ENCODE peak calls at places on chromosomes 12 and 14, in ten cellular contexts. V, F, H, T, L, A, R, O, N and J are unnamed samples. For H3K4me1, the result is how much of the 10 kb centered on the place peaks cover.

GRCh38 chr14:36129181-36129580 is 47.3 kb downstream of the PTCSC3 start:
- DNase-seq in L (no peak), R (peak), N (no peak), H (peak), V (no peak), F (no peak), A (no peak), T (no peak), O (no peak), J (no peak)

GRCh38 chr14:99718031-99718810 is 34.1 kb downstream of the CYP46A1 start:
- DNase-seq in O (no peak), T (no peak), H (no peak), L (no peak), R (peak), N (no peak), F (no peak), A (no peak), V (no peak), J (no peak)

GRCh38 chr12:28135801-28136439 is 54.3 kb upstream of the CCDC91 start:
- DNase-seq in A (no peak), O (no peak), H (no peak), T (no peak), R (no peak), N (peak), F (no peak), V (no peak), L (no peak), J (no peak)

GRCh38 chr14:49593016-49593415 is 5.7 kb upstream of the LRR1 start:
- DNase-seq in V (no peak), T (no peak), A (no peak), L (no peak), R (no peak), O (peak), F (no peak), N (no peak), H (peak), J (no peak)

GRCh38 chr12:54357802-54358619 is 6.3 kb downstream of the GPR84 start:
- DNase-seq in A (peak), N (no peak), O (no peak), H (no peak), F (no peak), T (no peak), L (no peak), R (peak), V (no peak), J (peak)

GRCh38 chr12:29241821-29242591 is 92.9 kb downstream of the FAR2 start:
- DNase-seq in N (peak), O (peak), H (peak), T (peak), L (peak), R (peak), A (no peak), V (peak), F (no peak), J (no peak)

GRCh38 chr12:27332407-27333310 is at the start of gene BMAL2:
- DNase-seq in T (no peak), O (peak), F (peak), V (peak), L (peak), N (peak), H (peak), R (peak), A (no peak), J (no peak)

GRCh38 chr12:123163227-123163626 is 12.3 kb upstream of the PITPNM2 start:
- DNase-seq in O (no peak), V (no peak), F (no peak), T (no peak), N (no peak), R (no peak), A (no peak), H (no peak), L (no peak), J (no peak)

GRCh38 chr12:117686911-117687377 is 281.8 kb downstream of the KSR2 start:
- DNase-seq in V (no peak), L (no peak), F (peak), T (no peak), O (no peak), N (no peak), R (no peak), H (peak), A (no peak), J (no peak)

GRCh38 chr14:51319181-51319597 is 79.1 kb downstream of the TMX1 start:
- DNase-seq in R (peak), H (peak), T (no peak), N (no peak), A (no peak), O (no peak), F (no peak), V (no peak), L (no peak), J (no peak)

GRCh38 chr12:104669057-104669770 is 212.5 kb downstream of the CHST11 start:
- DNase-seq in R (peak), V (peak), A (no peak), H (no peak), N (peak), L (peak), T (peak), O (no peak), F (no peak), J (no peak)

GRCh38 chr12:48690990-48691389 is 9.0 kb upstream of the KANSL2 start:
- DNase-seq in N (no peak), O (no peak), L (no peak), H (peak), V (no peak), A (no peak), F (no peak), T (no peak), R (no peak), J (no peak)

GRCh38 chr14:64706552-64707193 is 2.4 kb downstream of the PLEKHG3 start:
- DNase-seq in F (no peak), N (peak), A (no peak), L (peak), V (peak), R (peak), O (no peak), T (no peak), H (no peak), J (no peak)

GRCh38 chr14:54207991-54208520 is 188.8 kb upstream of the CDKN3 start:
- DNase-seq in N (no peak), T (no peak), H (peak), R (no peak), O (no peak), F (no peak), A (no peak), L (no peak), V (no peak), J (no peak)

GRCh38 chr14:54208751-54209150 is 188.1 kb upstream of the CDKN3 start:
- DNase-seq in A (no peak), H (no peak), V (no peak), O (no peak), N (no peak), R (no peak), L (no peak), F (no peak), T (no peak), J (no peak)

GRCh38 chr14:54207075-54207474 is 189.7 kb upstream of the CDKN3 start:
- DNase-seq in F (no peak), A (no peak), H (peak), R (no peak), O (peak), T (peak), V (no peak), N (no peak), L (no peak), J (no peak)

GRCh38 chr14:54207476-54207875 is 189.3 kb upstream of the CDKN3 start:
- DNase-seq in R (no peak), H (peak), O (no peak), T (no peak), A (no peak), F (no peak), V (no peak), N (no peak), L (no peak), J (no peak)

GRCh38 chr14:54206477-54206876 is 190.3 kb upstream of the CDKN3 start:
- DNase-seq in N (no peak), T (no peak), V (no peak), O (no peak), F (no peak), L (no peak), H (no peak), R (no peak), A (no peak), J (no peak)
- H3K4me1 ChIP-seq in N (under half), T (under half), V (under half), O (under half), F (under half), L (under half), H (under half), R (under half), A (under half), J (under half)

DNA sequence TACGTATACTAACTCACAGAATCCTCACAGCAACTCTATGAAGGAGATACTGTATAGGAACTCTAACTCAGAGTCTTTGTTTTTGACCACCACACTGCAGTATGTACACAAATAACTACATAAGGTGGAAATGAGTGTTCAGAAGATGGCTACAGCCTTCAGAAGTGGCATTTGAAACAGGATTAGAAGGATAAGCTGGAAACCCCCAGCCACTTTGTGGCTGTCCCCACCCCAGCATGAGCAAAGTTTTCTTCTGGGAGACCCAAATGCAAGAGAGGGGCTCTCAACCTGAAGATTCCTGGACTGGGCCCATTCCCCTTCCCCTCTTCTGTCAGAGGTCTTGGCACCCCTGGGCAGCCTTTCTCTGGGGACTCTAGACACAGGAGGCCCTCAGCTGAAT is 43.2 kb upstream of the PNMA1 start:
- DNase-seq in O (no peak), F (no peak), H (no peak), V (no peak), L (no peak), N (no peak), R (no peak), T (no peak), A (no peak), J (peak)
- H3K4me3 ChIP-seq in O (no peak), F (peak), H (peak), V (peak), L (no peak), N (no peak), R (no peak), T (peak), A (peak), J (no peak)

GRCh38 chr12:120980800-120981368 is 2.5 kb downstream of the HNF1A start:
- DNase-seq in L (no peak), H (no peak), O (no peak), F (no peak), R (no peak), N (no peak), V (no peak), T (no peak), A (no peak), J (no peak)
- H3K4me1 ChIP-seq in L (under half), H (under half), O (under half), F (under half), R (under half), N (under half), V (under half), T (under half), A (under half), J (under half)

GRCh38 chr12:121133838-121134237 is 1.2 kb downstream of the P2RX7 start:
- DNase-seq in N (no peak), V (no peak), O (no peak), L (no peak), R (no peak), T (no peak), A (no peak), H (no peak), F (no peak), J (no peak)

GRCh38 chr12:121135320-121135719 is 2.6 kb downstream of the P2RX7 start:
- DNase-seq in T (no peak), L (no peak), H (no peak), N (no peak), F (no peak), A (no peak), O (no peak), V (no peak), R (no peak), J (no peak)

GRCh38 chr12:121130866-121131373 is 1.8 kb upstream of the P2RX7 start:
- DNase-seq in A (no peak), V (no peak), H (no peak), L (no peak), O (no peak), T (no peak), F (no peak), R (no peak), N (no peak), J (no peak)

GRCh38 chr12:121131941-121132341 is 735 bp upstream of the P2RX7 start:
- DNase-seq in R (no peak), V (no peak), H (no peak), A (no peak), O (no peak), N (no peak), L (no peak), F (no peak), T (no peak), J (no peak)

GRCh38 chr12:121132601-121133481 is at the start of gene P2RX7:
- DNase-seq in A (peak), O (peak), L (no peak), N (peak), F (peak), V (peak), T (peak), R (peak), H (peak), J (peak)
- H3K4me3 ChIP-seq in A (peak), O (peak), L (peak), N (peak), F (peak), V (peak), T (peak), R (peak), H (peak), J (peak)

GRCh38 chr14:67831122-67831521 is 11.5 kb downstream of the RAD51B start:
- DNase-seq in A (no peak), O (no peak), F (no peak), L (no peak), R (no peak), H (no peak), N (no peak), V (no peak), T (no peak), J (no peak)

GRCh38 chr14:67837011-67837624 is 17.5 kb downstream of the RAD51B start:
- DNase-seq in A (peak), H (peak), O (peak), V (no peak), T (no peak), F (no peak), R (peak), L (no peak), N (no peak), J (peak)

GRCh38 chr14:67833403-67833802 is 13.8 kb downstream of the RAD51B start:
- DNase-seq in L (no peak), V (no peak), H (no peak), N (no peak), T (no peak), F (no peak), A (no peak), R (no peak), O (no peak), J (no peak)

DNA sequence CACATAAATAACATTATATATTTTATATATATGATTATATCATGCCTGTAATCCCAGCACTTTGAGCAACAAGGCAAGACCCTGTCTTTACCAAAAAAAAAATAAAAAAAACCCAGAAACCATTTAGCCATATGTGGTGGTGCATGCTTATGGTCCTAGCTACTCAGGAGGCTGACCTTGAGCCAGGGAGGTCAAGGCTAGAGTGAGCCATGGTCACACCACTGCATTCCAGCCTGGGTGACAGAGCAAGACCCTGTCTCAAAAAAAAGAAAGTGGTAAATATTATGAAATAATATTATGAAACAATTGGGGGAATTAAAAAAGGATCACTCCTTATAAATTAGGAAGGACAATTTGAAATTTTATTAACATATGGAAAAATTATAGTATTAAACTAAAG is 16.0 kb downstream of the RAD51B start:
- DNase-seq in A (no peak), L (no peak), O (no peak), H (no peak), T (no peak), F (no peak), V (no peak), R (no peak), N (no peak), J (no peak)
- H3K4me1 ChIP-seq in A (under half), L (under half), O (under half), H (under half), T (under half), F (under half), V (under half), R (under half), N (under half), J (under half)

GRCh38 chr12:121792607-121793500 is 634 bp downstream of the RHOF start:
- DNase-seq in T (no peak), A (peak), V (peak), O (no peak), L (no peak), N (peak), F (no peak), R (no peak), H (no peak), J (peak)

GRCh38 chr12:121791671-121792496 is 1.6 kb downstream of the RHOF start:
- DNase-seq in O (no peak), A (peak), T (no peak), R (no peak), F (no peak), V (peak), L (no peak), H (no peak), N (no peak), J (peak)

GRCh38 chr12:121789233-121789781 is 4.2 kb downstream of the RHOF start:
- DNase-seq in H (no peak), T (no peak), L (no peak), V (no peak), A (peak), O (no peak), F (no peak), R (no peak), N (no peak), J (peak)

GRCh38 chr12:121788176-121788818 is 5.2 kb downstream of the RHOF start:
- DNase-seq in T (no peak), L (no peak), A (no peak), R (no peak), O (no peak), V (peak), F (no peak), N (no peak), H (no peak), J (no peak)

GRCh38 chr12:121789800-121790748 is 3.4 kb downstream of the RHOF start:
- DNase-seq in O (peak), H (no peak), F (peak), V (peak), R (no peak), N (peak), A (peak), T (no peak), L (no peak), J (peak)
- H3K4me3 ChIP-seq in O (no peak), H (no peak), F (no peak), V (no peak), R (no peak), N (no peak), A (peak), T (no peak), L (no peak), J (peak)

DNA sequence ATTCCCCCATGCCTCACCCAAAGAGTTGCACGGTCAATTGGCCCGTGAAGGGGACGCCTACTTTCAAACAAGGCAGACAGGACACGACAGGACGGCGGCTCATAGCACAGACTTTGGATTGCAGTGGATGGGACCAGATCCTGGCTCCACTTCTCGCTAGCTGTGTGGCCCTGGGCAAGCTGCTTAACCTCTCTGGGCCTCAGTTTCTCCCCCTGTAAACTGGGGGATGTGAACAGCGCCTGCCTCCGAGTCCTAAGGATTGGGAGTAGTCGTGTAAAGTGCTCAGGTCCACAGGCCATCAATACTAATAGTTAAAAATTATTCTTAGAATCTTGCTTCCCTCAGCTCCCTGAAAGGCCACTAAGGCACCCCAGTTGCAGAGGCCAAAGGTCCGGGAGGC is 13.1 kb downstream of the RHOF start:
- DNase-seq in F (no peak), L (no peak), V (no peak), N (no peak), R (no peak), O (no peak), T (no peak), A (no peak), H (no peak), J (no peak)
- H3K4me1 ChIP-seq in F (under half), L (under half), V (under half), N (under half), R (under half), O (under half), T (under half), A (half or more), H (under half), J (half or more)

GRCh38 chr14:75430526-75430925 is 2.7 kb downstream of the JDP2 start:
- DNase-seq in R (no peak), L (no peak), O (peak), T (no peak), H (peak), V (no peak), F (peak), A (no peak), N (peak), J (no peak)
- H3K4me3 ChIP-seq in R (no peak), L (no peak), O (peak), T (peak), H (no peak), V (peak), F (peak), A (no peak), N (peak), J (no peak)